ENCODE peak calls at places on chromosomes 12 and 14, in four cellular contexts. K is GM04504; C is stimulated activated naive CD8-positive, alpha-beta T cell treated with anti-CD3 and anti-CD28 coated beads, Interleukin-15, Interleukin-2, amounts not matched to agents 100 U/mL and 50 U/mL, for 24 hours; M is activated gamma-delta T cell. D is an unnamed sample.

GRCh38 chr12:46915082-46915481 is 89.3 kb upstream of the SLC38A4 start:
- DNase-seq in C (no peak), K (peak), M (no peak), D (no peak)

GRCh38 chr12:106985479-106985878 is 1.5 kb downstream of the MTERF2 start:
- DNase-seq in M (no peak), K (no peak), C (no peak), D (no peak)

GRCh38 chr12:130242506-130242905 is 80.2 kb downstream of the FZD10 start:
- DNase-seq in K (no peak), C (no peak), M (no peak), D (no peak)

GRCh38 chr12:14570231-14570630 is 2.5 kb upstream of the PLBD1 start:
- DNase-seq in C (no peak), M (no peak), K (no peak), D (no peak)

GRCh38 chr12:108565976-108566375 is 3.6 kb downstream of the ISCU start:
- DNase-seq in C (peak), K (peak), M (peak), D (no peak)

GRCh38 chr12:120241561-120242274 is 23.8 kb downstream of the PXN start:
- DNase-seq in C (no peak), M (no peak), K (no peak), D (no peak)

GRCh38 chr14:72716471-72716870 is 177.4 kb downstream of the DPF3 start:
- DNase-seq in K (no peak), M (no peak), C (no peak), D (no peak)

GRCh38 chr14:100056964-100057817 is 8.0 kb upstream of the EVL start:
- DNase-seq in K (no peak), C (no peak), M (no peak), D (no peak)

D was measured in iPS DF 19.7.